ENCODE peak calls at places on chromosome 1, in six cellular contexts. O is fibroblast of lung, B is astrocyte, J is HepG2, W is A549, G is OCI-LY7. Q is an unnamed sample.

GRCh38 chr1:178254433-178254832 is 160.5 kb downstream of the RASAL2 start:
- DNase-seq in O (peak; percentile 47), B (no peak), J (no peak), W (no peak), G (no peak), Q (no peak)

GRCh38 chr1:166924829-166925541 is 48.9 kb upstream of the TADA1 start:
- DNase-seq in O (no peak), B (no peak), J (no peak), W (no peak), G (peak; percentile 72), Q (no peak)

GRCh38 chr1:71196685-71197084 is 115.8 kb upstream of the ZRANB2 start:
- DNase-seq in O (peak; percentile 54), B (peak; percentile 3), J (no peak), W (peak; percentile 0), G (no peak), Q (peak; percentile 55)

GRCh38 chr1:86229405-86229804 is 72.8 kb upstream of the COL24A1 start:
- DNase-seq in O (no peak), B (no peak), J (no peak), W (no peak), G (no peak), Q (no peak)

GRCh38 chr1:220339581-220339980 is 67.3 kb upstream of the RAB3GAP2 start:
- DNase-seq in O (no peak), B (no peak), J (no peak), W (no peak), G (no peak), Q (peak; percentile 14)

GRCh38 chr1:153509036-153509435 is 26.8 kb downstream of the S100A6 start:
- DNase-seq in O (no peak), B (no peak), J (no peak), W (no peak), G (no peak), Q (no peak)

GRCh38 chr1:116131866-116132605 is 20.8 kb downstream of the MAB21L3 start:
- DNase-seq in O (no peak), B (no peak), J (no peak), W (no peak), G (no peak), Q (no peak)

GRCh38 chr1:63601463-63601862 is 8.3 kb downstream of the PGM1 start:
- DNase-seq in O (no peak), B (no peak), J (no peak), W (no peak), G (no peak), Q (no peak)

GRCh38 chr1:22751124-22751531 is 40.5 kb downstream of the EPHB2 start:
- DNase-seq in O (no peak), B (no peak), J (no peak), W (no peak), G (no peak), Q (no peak)

GRCh38 chr1:240237305-240237721 is 145.6 kb downstream of the FMN2 start:
- DNase-seq in O (peak; percentile 43), B (peak; percentile 58), J (no peak), W (no peak), G (no peak), Q (peak; percentile 80)

DNA sequence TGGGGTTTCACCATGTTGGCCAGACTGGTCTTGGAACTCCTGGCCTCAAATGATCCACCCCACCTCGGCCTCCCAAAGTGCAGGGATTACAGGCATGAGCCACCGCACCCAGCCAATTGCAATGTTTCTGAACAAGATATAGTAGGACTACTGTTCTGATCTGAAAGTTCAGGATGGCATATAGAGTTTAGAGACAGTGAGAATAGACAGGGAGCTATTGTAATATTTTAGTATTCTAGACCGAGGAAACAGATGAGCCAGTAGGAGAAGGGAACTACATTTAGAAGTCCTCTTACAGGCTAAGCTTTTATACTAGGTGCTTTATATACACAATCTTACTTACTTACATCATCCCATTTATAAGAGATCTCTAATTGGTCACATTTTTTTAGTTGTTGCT is 33.1 kb downstream of the SOAT1 start:
- DNase-seq in O (no peak), B (no peak), J (no peak), W (no peak), G (no peak), Q (no peak)
- H3K4me2 ChIP-seq in O (no peak overlapping the region), B (no peak overlapping the region), J (no peak overlapping the region), W (no peak overlapping the region), G (no peak overlapping the region), Q (no peak overlapping the region)

DNA sequence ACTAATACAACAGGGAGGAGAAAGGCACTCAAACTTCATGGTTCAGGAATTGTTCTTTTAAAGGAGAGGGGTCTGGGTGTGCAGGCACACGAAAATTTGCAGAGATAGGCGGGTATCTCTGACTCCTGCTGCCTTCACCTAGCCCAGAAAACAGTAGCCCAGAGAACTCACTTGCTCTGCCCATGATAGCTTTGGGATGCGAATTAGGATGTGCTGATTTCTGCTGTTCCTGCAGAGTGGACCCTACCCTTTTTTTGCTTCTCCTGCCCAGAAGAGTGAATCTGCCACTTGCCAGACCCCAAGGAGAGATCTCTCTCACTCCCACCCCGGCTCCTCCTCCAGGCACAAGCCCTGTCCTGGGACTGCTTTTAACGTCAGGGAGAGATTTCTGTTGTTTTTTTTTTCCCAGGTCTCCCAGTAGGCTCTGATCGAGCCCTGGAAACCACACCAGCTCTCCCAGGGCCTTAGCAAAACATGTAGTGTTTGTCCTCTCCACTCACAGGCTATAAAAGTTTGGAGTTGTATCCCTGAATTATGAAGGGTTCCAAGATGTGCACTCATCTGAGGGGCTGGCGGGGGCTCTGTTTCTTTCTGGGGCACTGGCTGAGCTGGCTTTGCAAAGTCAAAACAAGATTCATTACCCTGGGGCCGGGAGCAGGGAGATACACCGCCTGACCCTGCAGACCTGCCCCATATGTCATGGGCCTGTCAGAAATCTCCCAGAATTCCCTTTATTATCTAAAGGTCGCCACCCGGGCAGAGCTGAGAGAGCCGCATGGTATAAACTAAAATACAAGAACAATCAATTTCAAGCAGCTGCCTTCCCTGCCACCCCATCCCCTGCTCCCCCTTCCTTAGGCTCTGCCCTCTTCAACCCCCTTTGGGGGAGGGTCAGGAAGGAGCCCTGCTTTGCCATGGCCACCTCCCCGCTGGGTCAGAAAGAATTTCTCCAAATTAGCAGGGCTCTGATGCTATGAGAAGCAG is 17.9 kb downstream of the PLXNA2 start:
- DNase-seq in O (no peak), B (no peak), J (no peak), W (no peak), G (no peak), Q (no peak)
- H3K4me2 ChIP-seq in O (no peak overlapping the region), B (peak overlapping the region; percentile 39), J (no peak overlapping the region), W (no peak overlapping the region), G (no peak overlapping the region), Q (no peak overlapping the region)

GRCh38 chr1:52404975-52405338 is 555 bp downstream of the PRPF38A start:
- DNase-seq in O (no peak), B (no peak), J (no peak), W (no peak), G (no peak), Q (no peak)
- H3K4me2 ChIP-seq in O (peak overlapping the region; percentile 84), B (peak overlapping the region; percentile 92), J (peak overlapping the region; percentile 77), W (peak overlapping the region; percentile 93), G (peak overlapping the region; percentile 83), Q (peak overlapping the region; percentile 99)

DNA sequence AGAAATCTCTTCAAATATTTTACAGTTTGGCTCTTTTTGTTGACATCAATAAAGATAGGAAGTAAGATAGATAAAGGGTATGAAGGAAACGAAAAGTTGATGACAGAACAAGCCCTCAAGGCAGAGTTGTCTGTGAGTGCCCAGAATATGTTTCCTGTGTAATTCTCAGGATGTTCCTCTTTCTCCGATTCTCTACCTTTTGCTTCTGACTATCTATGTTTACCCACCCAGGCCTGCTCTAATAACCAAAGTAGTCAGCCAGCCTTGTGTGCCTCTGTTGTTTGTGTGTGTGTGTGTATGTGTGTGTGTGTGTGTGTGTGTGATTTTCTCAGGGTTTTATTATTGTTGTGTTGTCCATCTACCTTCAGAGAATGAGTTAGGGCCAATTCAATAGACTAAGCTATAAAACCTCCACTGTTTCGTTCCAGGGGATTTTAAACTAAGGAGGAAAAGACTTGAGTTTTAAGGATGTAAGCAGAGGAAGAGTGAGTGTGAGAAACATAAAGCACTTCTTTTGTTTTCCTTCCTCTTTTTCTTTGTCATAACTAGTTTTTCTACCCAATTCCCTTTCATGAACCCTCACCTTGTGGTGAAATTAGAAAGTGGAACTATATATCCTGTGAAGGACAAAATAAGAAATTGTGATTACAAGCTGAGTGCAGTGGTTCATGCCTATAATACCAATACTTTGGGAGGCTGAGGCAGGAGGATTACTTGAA is 627.4 kb upstream of the NR5A2 start:
- DNase-seq in O (no peak), B (no peak), J (no peak), W (no peak), G (peak; percentile 1), Q (no peak)
- H3K4me2 ChIP-seq in O (no peak overlapping the region), B (no peak overlapping the region), J (no peak overlapping the region), W (no peak overlapping the region), G (no peak overlapping the region), Q (no peak overlapping the region)

DNA sequence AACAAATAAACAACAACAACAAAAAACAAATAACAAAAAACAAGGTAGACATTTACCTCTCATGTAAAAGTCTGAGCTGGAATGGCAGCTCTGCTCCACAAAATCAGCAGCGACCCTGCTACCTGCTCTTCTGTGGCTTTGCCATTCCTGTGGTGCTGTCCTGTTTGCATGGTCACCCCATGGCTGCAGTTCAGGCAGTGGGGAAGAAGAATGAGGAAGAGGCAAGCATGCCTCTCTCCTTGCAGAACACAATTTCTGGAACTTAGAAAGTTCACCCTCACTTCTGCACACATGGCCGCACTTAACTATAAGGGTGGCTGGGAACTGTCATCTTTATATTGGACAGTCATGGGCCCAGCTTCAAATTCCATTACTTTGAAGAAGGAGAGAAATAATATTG is 84.8 kb upstream of the GNG12 start:
- DNase-seq in O (no peak), B (no peak), J (no peak), W (no peak), G (no peak), Q (no peak)
- H3K4me2 ChIP-seq in O (no peak overlapping the region), B (no peak overlapping the region), J (no peak overlapping the region), W (no peak overlapping the region), G (no peak overlapping the region), Q (no peak overlapping the region)

GRCh38 chr1:21284206-21285137 is 5.8 kb downstream of the ECE1 start:
- DNase-seq in O (no peak), B (no peak), J (no peak), W (no peak), G (no peak), Q (no peak)
- H3K4me2 ChIP-seq in O (no peak overlapping the region), B (no peak overlapping the region), J (no peak overlapping the region), W (no peak overlapping the region), G (no peak overlapping the region), Q (no peak overlapping the region)

GRCh38 chr1:53408755-53409129 is 50.5 kb upstream of the DMRTB1 start:
- DNase-seq in O (no peak), B (no peak), J (no peak), W (no peak), G (no peak), Q (no peak)
- H3K4me2 ChIP-seq in O (no peak overlapping the region), B (no peak overlapping the region), J (no peak overlapping the region), W (no peak overlapping the region), G (no peak overlapping the region), Q (no peak overlapping the region)

GRCh38 chr1:233625087-233625486 is 11.2 kb downstream of the KCNK1 start:
- DNase-seq in O (no peak), B (no peak), J (no peak), W (no peak), G (no peak), Q (no peak)
- H3K4me2 ChIP-seq in O (no peak overlapping the region), B (no peak overlapping the region), J (no peak overlapping the region), W (no peak overlapping the region), G (no peak overlapping the region), Q (no peak overlapping the region)

Q was measured in GM23248.